ENCODE peak calls at places on chromosome 12, in four cellular contexts. G, Y, F and A are unnamed samples.

GRCh38 chr12:130401703-130402102 is 64.0 kb downstream of the PIWIL1 start:
- DNase-seq in Y (no peak), F (peak), G (no peak), A (no peak)

GRCh38 chr12:697426-697825 is 34.2 kb upstream of the NINJ2 start:
- DNase-seq in Y (no peak), G (no peak), F (no peak), A (no peak)

GRCh38 chr12:133220521-133220920 is 15.2 kb downstream of the ANHX start:
- DNase-seq in G (no peak), F (no peak), Y (no peak), A (no peak)

GRCh38 chr12:64566882-64567517 is 43.3 kb upstream of the RASSF3 start:
- DNase-seq in G (peak), F (no peak), Y (no peak), A (no peak)

GRCh38 chr12:12379831-12380730 is 23.2 kb downstream of the BORCS5 start:
- DNase-seq in G (no peak), F (no peak), Y (no peak), A (no peak)

GRCh38 chr12:46494424-46494823 is 121.9 kb upstream of the SLC38A2 start:
- DNase-seq in F (peak), Y (no peak), G (no peak), A (no peak)

GRCh38 chr12:53588155-53588554 is 38.0 kb downstream of the ATF7 start:
- DNase-seq in Y (no peak), F (no peak), G (no peak), A (no peak)

GRCh38 chr12:53184828-53185227 is 4.1 kb upstream of the CSAD start:
- DNase-seq in G (no peak), Y (no peak), F (no peak), A (no peak)

GRCh38 chr12:110575326-110575725 is 7.8 kb downstream of the PPTC7 start:
- DNase-seq in F (peak), Y (no peak), G (no peak), A (no peak)

GRCh38 chr12:106767206-106767605 is 7.3 kb upstream of the RIC8B start:
- DNase-seq in F (no peak), Y (no peak), G (no peak), A (no peak)

GRCh38 chr12:104190151-104190550 is 25.4 kb upstream of the TXNRD1 start:
- DNase-seq in F (no peak), G (no peak), Y (no peak), A (no peak)

GRCh38 chr12:46771268-46771837 is 54.4 kb downstream of the SLC38A4 start:
- DNase-seq in F (no peak), G (no peak), Y (no peak), A (no peak)

GRCh38 chr12:122958198-122958888 is 7.9 kb downstream of the ABCB9 start:
- DNase-seq in G (no peak), F (no peak), Y (no peak), A (no peak)

GRCh38 chr12:25884920-25885234 is 73.6 kb upstream of the RASSF8 start:
- DNase-seq in G (peak), Y (no peak), F (no peak), A (no peak)

GRCh38 chr12:54355104-54355815 is 9.0 kb downstream of the GPR84 start:
- DNase-seq in G (peak), F (no peak), Y (no peak), A (no peak)

GRCh38 chr12:13258717-13259119 is 62.2 kb downstream of the EMP1 start:
- DNase-seq in G (no peak), F (no peak), Y (no peak), A (no peak)

GRCh38 chr12:67633708-67634107 is 14.8 kb upstream of the DYRK2 start:
- DNase-seq in F (no peak), G (no peak), Y (no peak), A (no peak)

GRCh38 chr12:67427336-67427735 is 158.2 kb downstream of the CAND1 start:
- DNase-seq in G (no peak), Y (no peak), F (no peak), A (no peak)

GRCh38 chr12:87317302-87317701 is 711.9 kb downstream of the C12orf50 start:
- DNase-seq in G (no peak), Y (no peak), F (no peak), A (no peak)

GRCh38 chr12:51897181-51897580 is 9.3 kb downstream of the ANKRD33 start:
- DNase-seq in Y (no peak), F (no peak), G (no peak), A (no peak)

GRCh38 chr12:41556176-41556575 is 368.1 kb downstream of the PDZRN4 start:
- DNase-seq in F (no peak), Y (no peak), G (no peak), A (no peak)

GRCh38 chr12:114186241-114187002 is 219.5 kb downstream of the TBX5 start:
- DNase-seq in G (peak), F (no peak), Y (no peak), A (no peak)

GRCh38 chr12:124768462-124769165 is 95.0 kb downstream of the SCARB1 start:
- DNase-seq in Y (no peak), F (no peak), G (no peak), A (no peak)

GRCh38 chr12:91058821-91059220 is 997 bp upstream of the KERA start:
- DNase-seq in G (no peak), F (no peak), Y (no peak), A (no peak)

GRCh38 chr12:80053048-80053790 is 46.1 kb upstream of the OTOGL start:
- DNase-seq in Y (no peak), G (no peak), F (no peak), A (no peak)

GRCh38 chr12:123519151-123520001 is 14.1 kb downstream of the RILPL1 start:
- DNase-seq in G (no peak), Y (no peak), F (peak), A (no peak)

GRCh38 chr12:75905975-75906374 is 125.6 kb downstream of the PHLDA1 start:
- DNase-seq in F (no peak), Y (no peak), G (no peak), A (no peak)

GRCh38 chr12:123076604-123077297 is 74.1 kb downstream of the PITPNM2 start:
- DNase-seq in F (no peak), Y (no peak), G (no peak), A (no peak)

GRCh38 chr12:114902665-114903393 is 218.9 kb upstream of the TBX3 start:
- DNase-seq in F (peak), G (no peak), Y (no peak), A (no peak)

GRCh38 chr12:2794261-2794735 is 472 bp upstream of the FKBP4 start:
- DNase-seq in G (peak), F (no peak), Y (peak), A (no peak)

GRCh38 chr12:9947674-9948073 is 15.5 kb upstream of the CLEC2A start:
- DNase-seq in F (no peak), Y (no peak), G (no peak), A (no peak)

GRCh38 chr12:14366211-14366762 is 805 bp downstream of the ATF7IP start:
- DNase-seq in G (no peak), F (peak), Y (no peak), A (no peak)

GRCh38 chr12:49260165-49260564 is 4.7 kb upstream of the TUBA1C start:
- DNase-seq in F (no peak), G (no peak), Y (no peak), A (no peak)

GRCh38 chr12:108649126-108649525 is 15.4 kb upstream of the SELPLG start:
- DNase-seq in F (no peak), G (no peak), Y (no peak), A (no peak)

DNA sequence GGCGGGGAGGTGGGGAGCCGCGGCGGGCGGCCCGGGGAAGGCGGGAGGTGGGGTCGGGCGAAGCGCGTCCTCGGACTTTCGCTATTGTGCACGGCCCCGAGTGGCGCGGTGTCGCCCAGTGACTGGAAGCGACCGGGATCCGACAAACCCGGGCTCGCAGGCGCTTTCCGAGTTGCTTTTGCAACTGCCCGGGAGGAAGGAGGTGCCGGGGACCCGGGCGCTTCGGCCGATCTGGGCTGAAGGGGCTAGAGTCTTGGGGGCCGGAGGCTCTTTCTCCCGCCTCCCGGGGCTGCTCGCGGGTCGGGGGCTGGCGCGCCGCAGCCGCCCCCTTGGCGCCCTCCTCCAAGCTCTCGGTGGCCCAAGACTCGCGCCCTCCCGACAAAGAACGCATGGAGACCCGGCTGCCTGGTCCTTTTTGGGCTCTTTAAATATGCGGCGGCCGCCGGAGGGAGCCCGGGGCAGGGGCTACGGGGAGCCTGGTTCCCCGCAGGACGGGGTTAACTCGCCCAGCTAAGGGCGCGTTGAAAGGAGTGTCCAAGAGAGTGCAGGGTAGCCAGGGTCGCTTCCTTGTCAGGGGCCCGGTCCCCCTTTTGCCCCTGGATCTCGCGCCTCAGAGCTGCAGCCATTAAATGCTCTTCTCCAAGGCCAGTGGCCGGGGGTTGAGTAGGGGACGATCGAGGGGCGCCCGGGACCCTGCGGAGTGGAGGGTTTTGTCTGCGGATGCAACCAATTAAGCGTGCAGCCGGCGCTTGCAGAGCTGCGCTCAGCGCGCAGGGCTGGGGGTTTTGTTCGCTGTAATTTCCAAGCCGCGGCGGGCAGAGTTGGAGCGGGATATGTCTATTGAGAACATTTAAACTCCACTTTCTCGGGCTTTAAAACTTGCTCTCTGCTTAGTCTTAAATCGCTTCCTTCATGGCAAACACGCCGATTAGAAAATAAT is 1.6 kb downstream of the HMGA2 start:
- DNase-seq in F (no peak), Y (no peak), G (peak), A (no peak)
- TF ChIP-seq FOSL1 in F (no peak), Y (no peak), G (no peak), A (no peak)

GRCh38 chr12:120625557-120626419 is 14.6 kb upstream of the CABP1 start:
- DNase-seq in F (no peak), Y (peak), G (peak), A (peak)
- TF ChIP-seq FOSL1 in F (no peak), Y (peak), G (no peak), A (no peak)

GRCh38 chr12:19402211-19402610 is 37.1 kb upstream of the AEBP2 start:
- DNase-seq in F (peak), G (no peak), Y (no peak), A (no peak)
- TF ChIP-seq FOSL1 in F (no peak), G (no peak), Y (no peak), A (no peak)

GRCh38 chr12:131713349-131713748 is 2.5 kb downstream of the SFSWAP start:
- DNase-seq in F (no peak), G (no peak), Y (no peak), A (no peak)

GRCh38 chr12:131709226-131709625 is 1.7 kb upstream of the SFSWAP start:
- DNase-seq in G (no peak), Y (no peak), F (no peak), A (no peak)

GRCh38 chr12:131710464-131711457 is at the start of gene SFSWAP:
- DNase-seq in F (peak), G (peak), Y (peak), A (peak)

GRCh38 chr12:131714759-131715158 is 3.9 kb downstream of the SFSWAP start:
- DNase-seq in F (no peak), Y (no peak), G (no peak), A (no peak)

GRCh38 chr12:131711551-131712205 is 788 bp downstream of the SFSWAP start:
- DNase-seq in G (no peak), F (no peak), Y (no peak), A (no peak)
- TF ChIP-seq FOSL1 in G (no peak), F (no peak), Y (no peak), A (no peak)

GRCh38 chr12:101015021-101015420 is 195.0 kb downstream of the SLC5A8 start:
- DNase-seq in G (no peak), F (no peak), Y (no peak), A (no peak)
- TF ChIP-seq FOSL1 in G (no peak), F (no peak), Y (no peak), A (no peak)

GRCh38 chr12:55847033-55847432 is 4.3 kb upstream of the MMP19 start:
- DNase-seq in G (no peak), F (no peak), Y (no peak), A (no peak)

GRCh38 chr12:55849616-55850015 is 6.9 kb upstream of the MMP19 start:
- DNase-seq in F (no peak), Y (no peak), G (no peak), A (no peak)

GRCh38 chr12:55845349-55845748 is 2.6 kb upstream of the MMP19 start:
- DNase-seq in F (no peak), Y (peak), G (no peak), A (no peak)

GRCh38 chr12:55845785-55846496 is 3.2 kb upstream of the MMP19 start:
- DNase-seq in Y (no peak), G (no peak), F (no peak), A (no peak)

GRCh38 chr12:55847603-55848329 is 5.0 kb upstream of the MMP19 start:
- DNase-seq in Y (peak), G (no peak), F (peak), A (no peak)
- TF ChIP-seq FOSL1 in Y (peak), G (no peak), F (no peak), A (no peak)

GRCh38 chr12:97342130-97342529 is 120.5 kb upstream of the RMST start:
- DNase-seq in Y (no peak), F (no peak), G (no peak), A (no peak)

GRCh38 chr12:97335093-97335492 is 127.5 kb upstream of the RMST start:
- DNase-seq in F (no peak), G (no peak), Y (no peak), A (no peak)

GRCh38 chr12:97336896-97337751 is 125.5 kb upstream of the RMST start:
- DNase-seq in F (no peak), G (no peak), Y (no peak), A (no peak)
- TF ChIP-seq FOSL1 in F (no peak), G (no peak), Y (no peak), A (no peak)

GRCh38 chr12:112589275-112589674 is 170.5 kb downstream of the PTPN11 start:
- DNase-seq in G (no peak), F (no peak), Y (no peak), A (no peak)

GRCh38 chr12:112586148-112586783 is 167.5 kb downstream of the PTPN11 start:
- DNase-seq in F (no peak), Y (no peak), G (no peak), A (no peak)

GRCh38 chr12:112590281-112590680 is 171.5 kb downstream of the PTPN11 start:
- DNase-seq in Y (no peak), G (peak), F (no peak), A (no peak)

DNA sequence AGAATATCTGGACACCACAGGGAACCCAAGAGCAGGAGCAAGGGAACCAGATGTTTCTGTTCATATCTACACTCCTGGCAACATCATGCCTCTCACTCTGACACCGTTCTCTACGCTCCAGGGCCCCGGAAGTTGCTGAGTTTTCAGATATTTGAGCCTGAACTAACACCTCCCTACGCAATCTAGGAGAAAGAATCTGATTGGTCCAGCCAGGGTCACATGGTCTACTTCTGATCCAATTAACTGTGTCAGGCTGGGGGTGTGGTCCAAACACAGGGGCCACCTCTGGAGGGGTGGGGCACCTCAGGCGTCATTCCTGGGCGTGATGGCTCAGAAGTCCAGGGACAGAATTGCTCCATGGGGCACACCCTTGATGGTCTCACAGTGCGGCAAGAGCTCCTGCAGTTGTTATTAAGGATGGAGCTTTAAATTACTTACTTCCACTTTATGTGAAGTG is 165.5 kb downstream of the PTPN11 start:
- DNase-seq in Y (peak), F (peak), G (peak), A (peak)
- TF ChIP-seq FOSL1 in Y (no peak), F (no peak), G (no peak), A (no peak)

GRCh38 chr12:50641566-50641965 is 122.3 kb upstream of the ATF1 start:
- DNase-seq in F (no peak), Y (peak), G (no peak), A (no peak)

GRCh38 chr12:50638482-50638880 is 125.4 kb upstream of the ATF1 start:
- DNase-seq in F (no peak), G (no peak), Y (no peak), A (no peak)

GRCh38 chr12:50642035-50642451 is 121.9 kb upstream of the ATF1 start:
- DNase-seq in F (peak), Y (peak), G (no peak), A (no peak)

GRCh38 chr12:50639721-50640120 is 124.2 kb upstream of the ATF1 start:
- DNase-seq in Y (no peak), F (no peak), G (no peak), A (no peak)

DNA sequence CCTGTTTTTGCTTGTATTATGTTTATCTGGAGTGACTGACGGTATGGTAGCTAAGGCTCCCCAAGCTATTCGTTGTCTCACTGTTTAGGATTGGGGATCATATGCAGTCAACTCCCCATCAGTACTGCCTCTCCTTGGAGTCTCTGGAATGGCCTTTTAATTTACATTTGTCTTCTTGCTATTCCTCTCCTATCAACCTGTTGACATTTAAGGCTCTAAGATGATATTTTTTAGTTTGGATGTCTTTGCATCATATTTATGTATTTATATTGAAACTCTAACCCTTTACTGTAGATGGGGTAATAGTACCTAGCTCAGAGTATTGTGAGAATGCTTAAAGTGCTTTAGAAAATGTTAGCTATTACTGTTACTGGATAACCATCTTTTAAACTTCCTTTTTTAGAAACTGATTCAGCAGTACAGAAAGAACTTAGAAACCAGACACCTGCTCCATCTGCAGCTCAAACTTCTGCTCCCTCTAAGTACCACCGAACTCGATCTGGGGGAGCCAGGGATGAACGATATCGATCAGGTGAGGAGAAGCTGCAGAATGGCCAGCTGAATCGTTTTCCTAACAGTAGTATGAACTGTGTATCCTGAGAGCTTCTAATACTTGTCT is 123.5 kb upstream of the ATF1 start:
- DNase-seq in F (no peak), G (no peak), Y (no peak), A (no peak)
- TF ChIP-seq FOSL1 in F (no peak), G (no peak), Y (no peak), A (no peak)